ENCODE peak calls at places on chromosomes 13 and 19, in ten cellular contexts. S, C, A, O, V, H, T, J, F and M are unnamed samples.

GRCh38 chr13:42328672-42329071 is 56.7 kb downstream of the AKAP11 start:
- DNase-seq in S (no peak), C (no peak), A (no peak), O (no peak), V (no peak), H (no peak), T (no peak), J (no peak), F (no peak), M (no peak)

GRCh38 chr19:16801599-16801998 is 27.6 kb upstream of the SIN3B start:
- DNase-seq in S (no peak), C (no peak), A (peak), O (no peak), V (no peak), H (no peak), T (no peak), J (no peak), F (no peak), M (no peak)

GRCh38 chr19:3474015-3474414 is 6.3 kb downstream of the SMIM24 start:
- DNase-seq in S (no peak), C (no peak), A (no peak), O (no peak), V (no peak), H (no peak), T (no peak), J (no peak), F (peak), M (no peak)

GRCh38 chr19:55136399-55137102 is 12.5 kb downstream of the TNNT1 start:
- DNase-seq in S (no peak), C (no peak), A (no peak), O (no peak), V (no peak), H (no peak), T (no peak), J (no peak), F (no peak), M (no peak)

GRCh38 chr13:66809496-66809895 is 420.6 kb downstream of the PCDH9 start:
- DNase-seq in S (no peak), C (no peak), A (peak), O (no peak), V (no peak), H (no peak), T (no peak), J (no peak), F (no peak), M (no peak)

GRCh38 chr19:35085947-35086346 is 29.7 kb upstream of the FXYD3 start:
- DNase-seq in S (no peak), C (no peak), A (no peak), O (no peak), V (no peak), H (no peak), T (no peak), J (peak), F (no peak), M (no peak)

GRCh38 chr19:16380943-16381755 is 56.5 kb downstream of the KLF2 start:
- DNase-seq in S (no peak), C (no peak), A (no peak), O (no peak), V (no peak), H (no peak), T (no peak), J (no peak), F (no peak), M (no peak)

GRCh38 chr13:31207630-31208549 is 8.1 kb downstream of the B3GLCT start:
- DNase-seq in S (peak), C (no peak), A (peak), O (no peak), V (no peak), H (no peak), T (no peak), J (no peak), F (no peak), M (no peak)

GRCh38 chr19:47723573-47723923 is 10.3 kb downstream of the EHD2 start:
- DNase-seq in S (no peak), C (no peak), A (peak), O (no peak), V (no peak), H (no peak), T (no peak), J (no peak), F (peak), M (no peak)

GRCh38 chr13:18948664-18949488 is 232.7 kb downstream of the TUBA3C start:
- DNase-seq in S (no peak), C (no peak), A (no peak), O (no peak), V (no peak), H (no peak), T (no peak), J (no peak), F (no peak), M (no peak)

GRCh38 chr13:77729502-77730221 is 32.2 kb downstream of the SLAIN1 start:
- DNase-seq in S (peak), C (no peak), A (no peak), O (no peak), V (peak), H (no peak), T (peak), J (no peak), F (no peak), M (no peak)

GRCh38 chr13:34086281-34086680 is 268.3 kb downstream of the RFC3 start:
- DNase-seq in S (no peak), C (no peak), A (no peak), O (no peak), V (no peak), H (no peak), T (no peak), J (no peak), F (no peak), M (no peak)

GRCh38 chr19:38849746-38850230 is at the start of gene HNRNPL:
- DNase-seq in S (no peak), C (peak), A (no peak), O (no peak), V (peak), H (peak), T (peak), J (peak), F (no peak), M (peak)

GRCh38 chr19:54389556-54389955 is 24.8 kb upstream of the LAIR1 start:
- DNase-seq in S (no peak), C (no peak), A (no peak), O (no peak), V (no peak), H (no peak), T (no peak), J (peak), F (no peak), M (no peak)

GRCh38 chr19:16542894-16543498 is 759 bp upstream of the CHERP start:
- DNase-seq in S (no peak), C (no peak), A (no peak), O (no peak), V (no peak), H (no peak), T (no peak), J (no peak), F (no peak), M (no peak)

GRCh38 chr13:21061077-21061945 is at the start of gene LATS2:
- DNase-seq in S (peak), C (no peak), A (peak), O (peak), V (peak), H (peak), T (peak), J (peak), F (peak), M (peak)

GRCh38 chr13:94369862-94370491 is 109.5 kb downstream of the DCT start:
- DNase-seq in S (no peak), C (no peak), A (peak), O (no peak), V (no peak), H (no peak), T (no peak), J (no peak), F (no peak), M (no peak)

GRCh38 chr19:6890938-6891337 is 3.6 kb downstream of the ADGRE1 start:
- DNase-seq in S (no peak), C (peak), A (no peak), O (no peak), V (peak), H (no peak), T (no peak), J (no peak), F (no peak), M (no peak)

GRCh38 chr19:4870025-4870700 is 2.7 kb upstream of the PLIN3 start:
- DNase-seq in S (no peak), C (peak), A (peak), O (peak), V (peak), H (no peak), T (no peak), J (no peak), F (peak), M (no peak)

GRCh38 chr19:19510432-19510831 is 4.9 kb downstream of the TSSK6 start:
- DNase-seq in S (no peak), C (no peak), A (no peak), O (no peak), V (no peak), H (no peak), T (no peak), J (no peak), F (no peak), M (no peak)

GRCh38 chr13:76890036-76890435 is 3.8 kb upstream of the KCTD12 start:
- DNase-seq in S (no peak), C (no peak), A (peak), O (no peak), V (no peak), H (no peak), T (no peak), J (no peak), F (no peak), M (no peak)

GRCh38 chr13:80590551-80590950 is 249.6 kb upstream of the SPRY2 start:
- DNase-seq in S (no peak), C (no peak), A (no peak), O (no peak), V (no peak), H (no peak), T (no peak), J (no peak), F (no peak), M (no peak)

GRCh38 chr13:34127523-34127922 is 309.6 kb downstream of the RFC3 start:
- DNase-seq in S (no peak), C (no peak), A (no peak), O (no peak), V (no peak), H (no peak), T (no peak), J (no peak), F (no peak), M (no peak)

GRCh38 chr19:12907166-12907565 is 11.9 kb downstream of the SYCE2 start:
- DNase-seq in S (no peak), C (no peak), A (no peak), O (no peak), V (no peak), H (no peak), T (no peak), J (no peak), F (no peak), M (no peak)

GRCh38 chr13:29260684-29261083 is 334.8 kb downstream of the SLC7A1 start:
- DNase-seq in S (no peak), C (no peak), A (no peak), O (no peak), V (no peak), H (no peak), T (no peak), J (no peak), F (peak), M (no peak)

GRCh38 chr19:4327252-4327876 is 11.3 kb downstream of the STAP2 start:
- DNase-seq in S (peak), C (peak), A (peak), O (peak), V (peak), H (peak), T (peak), J (peak), F (no peak), M (peak)

GRCh38 chr19:38059897-38060296 is 152.9 kb downstream of the SIPA1L3 start:
- DNase-seq in S (no peak), C (no peak), A (no peak), O (no peak), V (no peak), H (no peak), T (no peak), J (no peak), F (no peak), M (no peak)